ENCODE peak calls at places on chromosome 18, in ten cellular contexts. W is Peyer's patch; I is body of pancreas; G is kidney; M is OCI-LY7; J is stomach; L is tibial artery; C is CD4-positive, alpha-beta memory T cell; E is CD8-positive, alpha-beta T cell; A is PC-9. P is an unnamed sample. For H3K4me1 and H3K9me3, the result is how much of the 10 kb centered on the place peaks cover.

GRCh38 chr18:27661320-27662049 is 476.4 kb upstream of the CHST9 start:
- DNase-seq in W (no peak), I (no peak), G (no peak), M (no peak), J (no peak), L (no peak), C (no peak), E (no peak), A (no peak), P (no peak)

GRCh38 chr18:63505566-63506335 is 29.0 kb downstream of the SERPINB5 start:
- DNase-seq in W (no peak), I (peak), G (no peak), M (peak), J (no peak), L (no peak), C (no peak), E (no peak), A (peak), P (peak)

GRCh38 chr18:8455661-8456614 is 153.3 kb upstream of the RAB12 start:
- DNase-seq in W (no peak), I (no peak), G (no peak), M (no peak), J (no peak), L (peak), C (no peak), E (no peak), A (no peak), P (no peak)

GRCh38 chr18:46264255-46264654 is 160.1 kb downstream of the HAUS1 start:
- DNase-seq in W (no peak), I (no peak), G (no peak), M (no peak), J (no peak), L (no peak), C (peak), E (no peak), A (no peak), P (no peak)

GRCh38 chr18:2083691-2084090 is 487.6 kb downstream of the METTL4 start:
- DNase-seq in W (no peak), I (no peak), G (no peak), M (peak), J (no peak), L (no peak), C (no peak), E (no peak), A (no peak), P (no peak)

GRCh38 chr18:55097406-55098170 is 138.3 kb upstream of the CCDC68 start:
- DNase-seq in W (no peak), I (no peak), G (no peak), M (no peak), J (no peak), L (no peak), C (no peak), E (no peak), A (no peak), P (no peak)

GRCh38 chr18:616380-616995 is 19.7 kb downstream of the CLUL1 start:
- DNase-seq in W (no peak), I (peak), G (no peak), M (peak), J (no peak), L (no peak), C (peak), E (no peak), A (no peak), P (no peak)

GRCh38 chr18:36064027-36064808 is 3.1 kb downstream of the RPRD1A start:
- DNase-seq in W (no peak), I (no peak), G (peak), M (no peak), J (no peak), L (no peak), C (no peak), E (no peak), A (no peak), P (no peak)

GRCh38 chr18:75072672-75073371 is 136.1 kb downstream of the PTGR3 start:
- DNase-seq in W (no peak), I (no peak), G (peak), M (no peak), J (no peak), L (no peak), C (no peak), E (no peak), A (no peak), P (no peak)

GRCh38 chr18:49161627-49162026 is 210.9 kb upstream of the SMAD7 start:
- DNase-seq in W (no peak), I (no peak), G (no peak), M (no peak), J (no peak), L (no peak), C (no peak), E (no peak), A (no peak), P (no peak)

GRCh38 chr18:74745658-74746403 is 148.2 kb downstream of the ZNF407 start:
- DNase-seq in W (no peak), I (no peak), G (no peak), M (no peak), J (no peak), L (no peak), C (no peak), E (no peak), A (peak), P (peak)

GRCh38 chr18:28905509-28905908 is 728.6 kb upstream of the CDH2 start:
- DNase-seq in W (no peak), I (no peak), G (no peak), M (no peak), J (no peak), L (no peak), C (no peak), E (no peak), A (no peak), P (no peak)

GRCh38 chr18:69897397-69898108 is 50.1 kb downstream of the CD226 start:
- DNase-seq in W (no peak), I (no peak), G (no peak), M (no peak), J (no peak), L (no peak), C (peak), E (peak), A (no peak), P (no peak)

GRCh38 chr18:74139888-74140287 is 7.7 kb downstream of the FBXO15 start:
- DNase-seq in W (no peak), I (no peak), G (no peak), M (no peak), J (no peak), L (no peak), C (no peak), E (no peak), A (no peak), P (no peak)

GRCh38 chr18:48769006-48769646 is 181.6 kb downstream of the SMAD7 start:
- DNase-seq in W (no peak), I (no peak), G (peak), M (no peak), J (no peak), L (no peak), C (no peak), E (no peak), A (no peak), P (no peak)

GRCh38 chr18:51514128-51514527 is 316.6 kb upstream of the MEX3C start:
- DNase-seq in W (no peak), I (no peak), G (no peak), M (no peak), J (no peak), L (no peak), C (no peak), E (no peak), A (no peak), P (no peak)
- H3K4me1 ChIP-seq in W (under half), I (under half), G (under half), M (under half), J (under half), L (under half), C (under half), E (under half), A (under half), P (under half)

GRCh38 chr18:4196358-4196757 is 258.7 kb downstream of the DLGAP1 start:
- DNase-seq in W (no peak), I (no peak), G (no peak), M (no peak), J (no peak), L (no peak), C (no peak), E (no peak), A (no peak), P (no peak)
- H3K9me3 ChIP-seq in W (under half), I (under half), G (under half), M (under half), J (under half), L (under half), C (under half), E (under half), A (under half), P (under half)

GRCh38 chr18:77051581-77052296 is 80.8 kb downstream of the MBP start:
- DNase-seq in W (no peak), I (no peak), G (no peak), M (no peak), J (no peak), L (no peak), C (no peak), E (no peak), A (no peak), P (no peak)
- H3K4me1 ChIP-seq in W (under half), I (under half), G (under half), M (half or more), J (under half), L (under half), C (half or more), E (half or more), A (under half), P (under half)

GRCh38 chr18:33900638-33901037 is 322.6 kb downstream of the ASXL3 start:
- DNase-seq in W (no peak), I (no peak), G (no peak), M (no peak), J (no peak), L (no peak), C (no peak), E (no peak), A (no peak), P (no peak)
- H3K9me3 ChIP-seq in W (under half), I (under half), G (under half), M (under half), J (under half), L (under half), C (under half), E (under half), A (under half), P (under half)

GRCh38 chr18:51162617-51163016 is 34.9 kb downstream of the MEX3C start:
- DNase-seq in W (no peak), I (no peak), G (no peak), M (no peak), J (no peak), L (no peak), C (no peak), E (no peak), A (no peak), P (no peak)
- H3K4me1 ChIP-seq in W (under half), I (under half), G (under half), M (under half), J (under half), L (under half), C (under half), E (under half), A (under half), P (under half)

GRCh38 chr18:71038196-71038595 is 749.4 kb downstream of the SOCS6 start:
- DNase-seq in W (no peak), I (no peak), G (no peak), M (no peak), J (no peak), L (no peak), C (no peak), E (no peak), A (no peak), P (no peak)

GRCh38 chr18:71045331-71046065 is 756.7 kb downstream of the SOCS6 start:
- DNase-seq in W (no peak), I (no peak), G (no peak), M (no peak), J (no peak), L (no peak), C (no peak), E (no peak), A (no peak), P (no peak)

GRCh38 chr18:71036783-71037182 is 747.9 kb downstream of the SOCS6 start:
- DNase-seq in W (no peak), I (no peak), G (no peak), M (no peak), J (no peak), L (no peak), C (no peak), E (no peak), A (peak), P (peak)

DNA sequence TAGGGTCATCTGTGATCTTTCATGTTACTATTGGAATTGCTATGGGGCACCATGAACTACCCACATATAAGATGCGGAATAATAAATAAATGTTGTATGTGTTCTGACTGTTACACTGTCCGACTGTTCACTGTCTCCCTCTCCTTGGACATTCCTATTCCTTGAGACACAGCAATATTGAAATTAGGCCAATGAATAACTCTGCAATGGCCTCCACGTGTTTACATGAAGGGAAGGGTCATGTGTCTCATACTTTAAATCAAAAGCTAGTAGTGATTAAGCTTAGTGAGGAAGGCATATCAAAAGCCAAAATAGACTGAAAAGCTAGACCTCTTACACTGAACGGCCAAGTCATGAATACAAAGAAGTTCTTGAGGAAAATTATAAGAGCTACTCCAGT is 751.3 kb downstream of the SOCS6 start:
- DNase-seq in W (no peak), I (no peak), G (no peak), M (no peak), J (no peak), L (no peak), C (no peak), E (no peak), A (no peak), P (no peak)
- H3K9me3 ChIP-seq in W (under half), I (under half), G (under half), M (under half), J (under half), L (under half), C (under half), E (under half), A (under half), P (under half)

GRCh38 chr18:3252843-3253242 is 5.2 kb downstream of the MYL12A start:
- DNase-seq in W (no peak), I (no peak), G (no peak), M (no peak), J (no peak), L (no peak), C (no peak), E (no peak), A (no peak), P (no peak)

GRCh38 chr18:3256693-3257626 is 5.0 kb upstream of the MYL12B start:
- DNase-seq in W (no peak), I (peak), G (no peak), M (no peak), J (peak), L (no peak), C (no peak), E (no peak), A (no peak), P (no peak)

GRCh38 chr18:3257627-3258120 is 4.3 kb upstream of the MYL12B start:
- DNase-seq in W (no peak), I (no peak), G (no peak), M (no peak), J (no peak), L (no peak), C (no peak), E (no peak), A (no peak), P (no peak)

GRCh38 chr18:3254725-3255124 is 7.1 kb downstream of the MYL12A start:
- DNase-seq in W (no peak), I (no peak), G (no peak), M (no peak), J (no peak), L (no peak), C (no peak), E (no peak), A (no peak), P (no peak)

DNA sequence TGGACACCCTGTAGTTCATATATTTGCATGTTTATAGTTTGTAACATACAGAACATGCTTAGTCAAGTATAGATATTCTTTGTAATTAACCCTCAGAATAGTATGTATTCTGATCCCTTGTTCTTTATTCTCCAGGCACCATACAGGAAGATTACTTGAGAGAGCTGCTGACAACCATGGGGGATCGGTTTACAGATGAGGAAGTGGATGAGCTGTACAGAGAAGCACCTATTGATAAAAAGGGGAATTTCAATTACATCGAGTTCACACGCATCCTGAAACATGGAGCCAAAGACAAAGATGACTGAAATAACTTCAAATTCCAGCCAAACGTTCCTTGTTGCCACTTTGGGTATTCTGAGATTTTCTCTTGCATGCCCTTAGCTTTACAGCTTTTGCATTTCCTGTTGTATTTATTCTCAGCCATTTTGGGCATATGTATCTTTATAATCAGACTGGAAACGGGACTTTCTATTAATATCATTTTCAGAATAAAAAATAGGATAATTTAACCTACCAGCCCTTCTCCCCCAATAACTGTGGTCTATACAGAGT is 6.2 kb upstream of the MYL12B start:
- DNase-seq in W (no peak), I (no peak), G (no peak), M (no peak), J (no peak), L (no peak), C (no peak), E (no peak), A (no peak), P (no peak)
- H3K4me1 ChIP-seq in W (under half), I (half or more), G (under half), M (half or more), J (half or more), L (half or more), C (half or more), E (half or more), A (under half), P (half or more)

GRCh38 chr18:78154444-78154843 is 825.2 kb upstream of the SALL3 start:
- DNase-seq in W (no peak), I (no peak), G (no peak), M (no peak), J (no peak), L (no peak), C (no peak), E (no peak), A (no peak), P (no peak)
- H3K9me3 ChIP-seq in W (under half), I (under half), G (under half), M (under half), J (under half), L (under half), C (under half), E (under half), A (under half), P (under half)

P was measured in Panc1.